ENCODE peak calls at places on chromosomes 4 and X, in six cellular contexts. One of them, this sample, is unnamed.

GRCh38 chrX:106917830-106918500 is 2.2 kb upstream of the CLDN2 start:
- DNase-seq in H9: no peak
- DNase-seq in neuronal stem cell: no peak
- DNase-seq in IMR-90: peak
- DNase-seq in mesenchymal stem cell: peak
- DNase-seq in H1: no peak
- DNase-seq in this sample: no peak

GRCh38 chr4:83071116-83071515 is 36.1 kb downstream of the COPS4 start:
- DNase-seq in H9: no peak
- DNase-seq in neuronal stem cell: no peak
- DNase-seq in IMR-90: peak
- DNase-seq in mesenchymal stem cell: peak
- DNase-seq in H1: no peak
- DNase-seq in this sample: no peak

GRCh38 chr4:47002593-47002992 is 9.2 kb upstream of the GABRA4 start:
- DNase-seq in H9: no peak
- DNase-seq in neuronal stem cell: no peak
- DNase-seq in IMR-90: peak
- DNase-seq in mesenchymal stem cell: peak
- DNase-seq in H1: no peak
- DNase-seq in this sample: peak

GRCh38 chrX:64739792-64740378 is 236.4 kb downstream of the ZC4H2 start:
- DNase-seq in H9: no peak
- DNase-seq in neuronal stem cell: no peak
- DNase-seq in IMR-90: no peak
- DNase-seq in mesenchymal stem cell: no peak
- DNase-seq in H1: no peak
- DNase-seq in this sample: no peak

GRCh38 chrX:63930140-63930539 is 145.1 kb upstream of the ARHGEF9 start:
- DNase-seq in H9: peak
- DNase-seq in neuronal stem cell: peak
- DNase-seq in IMR-90: no peak
- DNase-seq in mesenchymal stem cell: no peak
- DNase-seq in H1: peak
- DNase-seq in this sample: peak

GRCh38 chr4:117164338-117164737 is 79.0 kb upstream of the TRAM1L1 start:
- DNase-seq in H9: no peak
- DNase-seq in neuronal stem cell: no peak
- DNase-seq in IMR-90: no peak
- DNase-seq in mesenchymal stem cell: no peak
- DNase-seq in H1: no peak
- DNase-seq in this sample: no peak

GRCh38 chr4:8917868-8918783 is 46.5 kb upstream of the HMX1 start:
- DNase-seq in H9: peak
- DNase-seq in neuronal stem cell: peak
- DNase-seq in IMR-90: peak
- DNase-seq in mesenchymal stem cell: no peak
- DNase-seq in H1: peak
- DNase-seq in this sample: peak

GRCh38 chr4:11471613-11472012 is 42.9 kb upstream of the HS3ST1 start:
- DNase-seq in H9: no peak
- DNase-seq in neuronal stem cell: no peak
- DNase-seq in IMR-90: no peak
- DNase-seq in mesenchymal stem cell: no peak
- DNase-seq in H1: no peak
- DNase-seq in this sample: peak

GRCh38 chr4:2545321-2546013 is 9.0 kb downstream of the FAM193A start:
- DNase-seq in H9: no peak
- DNase-seq in neuronal stem cell: no peak
- DNase-seq in IMR-90: peak
- DNase-seq in mesenchymal stem cell: no peak
- DNase-seq in H1: no peak
- DNase-seq in this sample: no peak

GRCh38 chr4:90950385-90950841 is 823.2 kb downstream of the CCSER1 start:
- DNase-seq in H9: no peak
- DNase-seq in neuronal stem cell: no peak
- DNase-seq in IMR-90: no peak
- DNase-seq in mesenchymal stem cell: peak
- DNase-seq in H1: no peak
- DNase-seq in this sample: no peak

GRCh38 chr4:89551191-89551590 is 243.6 kb upstream of the GPRIN3 start:
- DNase-seq in H9: no peak
- DNase-seq in neuronal stem cell: no peak
- DNase-seq in IMR-90: no peak
- DNase-seq in mesenchymal stem cell: no peak
- DNase-seq in H1: no peak
- DNase-seq in this sample: peak

GRCh38 chr4:55553442-55553841 is 6.7 kb upstream of the CLOCK start:
- DNase-seq in H9: peak
- DNase-seq in neuronal stem cell: no peak
- DNase-seq in IMR-90: no peak
- DNase-seq in mesenchymal stem cell: no peak
- DNase-seq in H1: no peak
- DNase-seq in this sample: peak

GRCh38 chrX:9650091-9650490 is 115.6 kb downstream of the GPR143 start:
- DNase-seq in H9: no peak
- DNase-seq in neuronal stem cell: no peak
- DNase-seq in IMR-90: no peak
- DNase-seq in mesenchymal stem cell: no peak
- DNase-seq in H1: no peak
- DNase-seq in this sample: no peak

GRCh38 chr4:132502096-132502552 is 647.0 kb upstream of the PCDH10 start:
- DNase-seq in H9: no peak
- DNase-seq in neuronal stem cell: no peak
- DNase-seq in IMR-90: no peak
- DNase-seq in mesenchymal stem cell: no peak
- DNase-seq in H1: no peak
- DNase-seq in this sample: no peak

GRCh38 chrX:130401415-130402210 is at the start of gene RBMX2:
- DNase-seq in H9: peak
- DNase-seq in neuronal stem cell: peak
- DNase-seq in IMR-90: peak
- DNase-seq in mesenchymal stem cell: peak
- DNase-seq in H1: peak
- DNase-seq in this sample: peak

GRCh38 chr4:1395941-1396805 is 10.1 kb downstream of the NKX1-1 start:
- DNase-seq in H9: no peak
- DNase-seq in neuronal stem cell: no peak
- DNase-seq in IMR-90: no peak
- DNase-seq in mesenchymal stem cell: no peak
- DNase-seq in H1: no peak
- DNase-seq in this sample: no peak

GRCh38 chrX:65667157-65667502 is 324 bp upstream of the MSN start:
- DNase-seq in H9: no peak
- DNase-seq in neuronal stem cell: no peak
- DNase-seq in IMR-90: no peak
- DNase-seq in mesenchymal stem cell: no peak
- DNase-seq in H1: no peak
- DNase-seq in this sample: no peak

GRCh38 chr4:99276454-99276853 is 14.3 kb downstream of the ADH1A start:
- DNase-seq in H9: no peak
- DNase-seq in neuronal stem cell: no peak
- DNase-seq in IMR-90: no peak
- DNase-seq in mesenchymal stem cell: no peak
- DNase-seq in H1: no peak
- DNase-seq in this sample: no peak

GRCh38 chr4:166400270-166400894 is 527.3 kb downstream of the TLL1 start:
- DNase-seq in H9: no peak
- DNase-seq in neuronal stem cell: no peak
- DNase-seq in IMR-90: no peak
- DNase-seq in mesenchymal stem cell: no peak
- DNase-seq in H1: no peak
- DNase-seq in this sample: no peak

GRCh38 chr4:92232566-92232965 is 71.2 kb upstream of the GRID2 start:
- DNase-seq in H9: no peak
- DNase-seq in neuronal stem cell: no peak
- DNase-seq in IMR-90: peak
- DNase-seq in mesenchymal stem cell: no peak
- DNase-seq in H1: no peak
- DNase-seq in this sample: no peak

GRCh38 chr4:2318476-2318875 is 56.6 kb upstream of the MXD4 start:
- DNase-seq in H9: no peak
- DNase-seq in neuronal stem cell: no peak
- DNase-seq in IMR-90: no peak
- DNase-seq in mesenchymal stem cell: no peak
- DNase-seq in H1: no peak
- DNase-seq in this sample: no peak

GRCh38 chrX:149877157-149877556 is 3.8 kb upstream of the MAGEA8 start:
- DNase-seq in H9: no peak
- DNase-seq in neuronal stem cell: no peak
- DNase-seq in IMR-90: no peak
- DNase-seq in mesenchymal stem cell: no peak
- DNase-seq in H1: no peak
- DNase-seq in this sample: no peak

GRCh38 chr4:85879518-85879917 is 404.6 kb downstream of the ARHGAP24 start:
- DNase-seq in H9: no peak
- DNase-seq in neuronal stem cell: no peak
- DNase-seq in IMR-90: no peak
- DNase-seq in mesenchymal stem cell: no peak
- DNase-seq in H1: no peak
- DNase-seq in this sample: no peak

GRCh38 chrX:10050481-10050880 is 83.3 kb downstream of the CLDN34 start:
- DNase-seq in H9: peak
- DNase-seq in neuronal stem cell: no peak
- DNase-seq in IMR-90: peak
- DNase-seq in mesenchymal stem cell: no peak
- DNase-seq in H1: peak
- DNase-seq in this sample: no peak

GRCh38 chr4:25234390-25235367 is 846 bp downstream of the PI4K2B start:
- DNase-seq in H9: peak
- DNase-seq in neuronal stem cell: peak
- DNase-seq in IMR-90: peak
- DNase-seq in mesenchymal stem cell: peak
- DNase-seq in H1: no peak
- DNase-seq in this sample: peak

GRCh38 chr4:76011700-76012387 is 4.5 kb upstream of the CXCL9 start:
- DNase-seq in H9: peak
- DNase-seq in neuronal stem cell: no peak
- DNase-seq in IMR-90: peak
- DNase-seq in mesenchymal stem cell: peak
- DNase-seq in H1: no peak
- DNase-seq in this sample: no peak

GRCh38 chr4:153963216-153963615 is 174.3 kb upstream of the SFRP2 start:
- DNase-seq in H9: no peak
- DNase-seq in neuronal stem cell: peak
- DNase-seq in IMR-90: no peak
- DNase-seq in mesenchymal stem cell: no peak
- DNase-seq in H1: no peak
- DNase-seq in this sample: no peak

GRCh38 chr4:151879705-151880104 is 118.9 kb upstream of the GATB start:
- DNase-seq in H9: no peak
- DNase-seq in neuronal stem cell: no peak
- DNase-seq in IMR-90: no peak
- DNase-seq in mesenchymal stem cell: no peak
- DNase-seq in H1: no peak
- DNase-seq in this sample: no peak

GRCh38 chrX:135520022-135520552 is 373 bp upstream of the INTS6L start:
- DNase-seq in H9: no peak
- DNase-seq in neuronal stem cell: no peak
- DNase-seq in IMR-90: peak
- DNase-seq in mesenchymal stem cell: peak
- DNase-seq in H1: no peak
- DNase-seq in this sample: peak
- H3K9ac ChIP-seq in H9: no peak
- H3K9ac ChIP-seq in neuronal stem cell: no peak
- H3K9ac ChIP-seq in IMR-90: peak
- H3K9ac ChIP-seq in mesenchymal stem cell: peak
- H3K9ac ChIP-seq in H1: no peak
- H3K9ac ChIP-seq in this sample: no peak

GRCh38 chrX:53481093-53481492 is 46.9 kb upstream of the HSD17B10 start:
- DNase-seq in H9: peak
- DNase-seq in neuronal stem cell: no peak
- DNase-seq in IMR-90: no peak
- DNase-seq in mesenchymal stem cell: no peak
- DNase-seq in H1: no peak
- DNase-seq in this sample: no peak
- H4K91ac ChIP-seq in H9: no peak
- H4K91ac ChIP-seq in neuronal stem cell: no peak
- H4K91ac ChIP-seq in IMR-90: no peak
- H4K91ac ChIP-seq in mesenchymal stem cell: no peak
- H4K91ac ChIP-seq in H1: no peak
- H4K91ac ChIP-seq in this sample: no peak

DNA sequence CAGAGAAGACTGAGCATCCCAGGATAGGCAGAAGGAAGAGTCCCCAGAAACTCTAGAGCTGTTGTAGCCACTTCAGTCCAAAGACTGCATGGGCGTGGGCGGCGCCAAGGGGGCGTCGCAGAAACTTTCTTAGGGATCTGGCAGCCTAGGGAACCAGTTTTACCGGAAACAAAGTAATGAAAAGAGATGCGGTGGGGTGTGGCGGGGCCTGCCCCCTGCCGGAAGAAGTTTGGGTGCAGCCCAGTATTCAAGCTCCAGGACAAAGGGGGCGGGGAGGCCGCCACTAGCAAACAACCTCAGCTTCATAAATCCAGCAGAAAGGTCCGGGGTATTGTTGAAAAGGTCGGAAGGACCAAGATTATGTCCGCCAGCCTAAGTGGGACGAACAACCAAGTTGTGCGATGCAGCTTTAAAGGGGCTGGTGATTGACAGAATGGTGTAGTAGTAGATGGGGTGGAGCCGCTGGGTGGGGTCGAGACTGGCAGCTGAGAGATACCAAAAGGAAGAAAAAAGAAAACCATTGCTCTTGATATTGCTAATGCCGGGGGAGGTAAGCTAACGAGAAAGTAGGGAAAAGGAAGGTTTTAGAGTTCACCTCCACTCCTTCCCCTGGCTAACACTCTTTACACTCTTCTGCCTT is 190.5 kb downstream of the RRAGB start:
- DNase-seq in H9: peak
- DNase-seq in neuronal stem cell: peak
- DNase-seq in IMR-90: no peak
- DNase-seq in mesenchymal stem cell: peak
- DNase-seq in H1: peak
- DNase-seq in this sample: peak
- H2BK5ac ChIP-seq in H9: no peak
- H2BK5ac ChIP-seq in neuronal stem cell: no peak
- H2BK5ac ChIP-seq in IMR-90: no peak
- H2BK5ac ChIP-seq in mesenchymal stem cell: no peak
- H2BK5ac ChIP-seq in H1: peak
- H2BK5ac ChIP-seq in this sample: peak

DNA sequence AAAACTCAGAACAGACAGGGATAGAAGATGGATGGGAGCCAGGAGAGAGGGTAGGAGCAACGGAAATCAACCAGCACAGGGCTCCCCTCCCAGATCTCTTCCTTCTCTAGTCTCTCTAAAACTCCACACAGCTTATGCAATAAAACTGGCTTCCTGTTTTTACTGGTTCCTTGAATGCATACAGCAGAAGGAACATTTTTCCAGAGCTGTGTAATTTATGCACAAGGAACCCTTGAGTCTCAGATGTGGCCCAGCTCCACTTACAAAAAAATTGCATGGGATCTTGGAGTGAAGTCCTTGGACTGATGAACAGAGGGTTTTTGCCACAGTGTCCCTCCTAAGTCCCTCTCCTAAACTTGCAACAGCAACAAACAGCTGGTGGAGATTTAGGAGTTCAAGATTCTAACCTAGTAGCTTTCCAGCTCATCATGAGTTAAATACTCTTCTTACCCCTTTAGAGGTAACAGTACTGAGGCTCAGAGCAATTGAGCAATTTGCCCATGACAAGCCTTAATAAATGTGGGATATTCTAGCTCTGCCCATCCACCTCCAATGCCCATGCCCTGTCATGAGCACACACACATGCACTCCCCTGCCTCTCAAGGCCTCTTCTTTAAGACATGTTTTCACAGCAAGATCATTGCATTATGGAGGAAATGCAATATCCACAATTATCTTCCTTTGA is 18.4 kb upstream of the CC2D2A start:
- DNase-seq in H9: no peak
- DNase-seq in neuronal stem cell: no peak
- DNase-seq in IMR-90: peak
- DNase-seq in mesenchymal stem cell: peak
- DNase-seq in H1: no peak
- DNase-seq in this sample: no peak
- H3K9ac ChIP-seq in H9: no peak
- H3K9ac ChIP-seq in neuronal stem cell: no peak
- H3K9ac ChIP-seq in IMR-90: peak
- H3K9ac ChIP-seq in mesenchymal stem cell: peak
- H3K9ac ChIP-seq in H1: no peak
- H3K9ac ChIP-seq in this sample: no peak